ENCODE peak calls at places on chromosomes 12 and 14, in seven cellular contexts. One of them, this sample, is unnamed.
A peak's percentile ranks its signal among the peaks of the same experiment; 100 is the strongest.

GRCh38 chr14:75452900-75453816 is 25.3 kb downstream of the JDP2 start:
- DNase-seq in cardiac fibroblast: peak; percentile 77
- DNase-seq in choroid plexus epithelial cell: peak; percentile 97
- DNase-seq in endothelial cell: peak; percentile 30
- DNase-seq in fibroblast of lung: peak; percentile 80
- DNase-seq in transverse colon: peak; percentile 50
- DNase-seq in body of pancreas: peak; percentile 52
- DNase-seq in this sample: peak; percentile 97

GRCh38 chr14:96762650-96763049 is 34.5 kb upstream of the VRK1 start:
- DNase-seq in cardiac fibroblast: peak; percentile 77
- DNase-seq in choroid plexus epithelial cell: peak; percentile 80
- DNase-seq in endothelial cell: peak; percentile 45
- DNase-seq in fibroblast of lung: peak; percentile 50
- DNase-seq in transverse colon: no peak
- DNase-seq in body of pancreas: peak; percentile 9
- DNase-seq in this sample: no peak

GRCh38 chr12:114221976-114222630 is 183.8 kb downstream of the TBX5 start:
- DNase-seq in cardiac fibroblast: no peak
- DNase-seq in choroid plexus epithelial cell: no peak
- DNase-seq in endothelial cell: no peak
- DNase-seq in fibroblast of lung: no peak
- DNase-seq in transverse colon: no peak
- DNase-seq in body of pancreas: no peak
- DNase-seq in this sample: no peak

GRCh38 chr12:27965966-27966365 is 6.6 kb downstream of the PTHLH start:
- DNase-seq in cardiac fibroblast: peak; percentile 54
- DNase-seq in choroid plexus epithelial cell: no peak
- DNase-seq in endothelial cell: no peak
- DNase-seq in fibroblast of lung: peak; percentile 62
- DNase-seq in transverse colon: no peak
- DNase-seq in body of pancreas: no peak
- DNase-seq in this sample: no peak

GRCh38 chr14:51443195-51444018 is 203.4 kb downstream of the TMX1 start:
- DNase-seq in cardiac fibroblast: peak; percentile 73
- DNase-seq in choroid plexus epithelial cell: peak; percentile 32
- DNase-seq in endothelial cell: no peak
- DNase-seq in fibroblast of lung: peak; percentile 67
- DNase-seq in transverse colon: no peak
- DNase-seq in body of pancreas: no peak
- DNase-seq in this sample: no peak

GRCh38 chr12:97306121-97306520 is 156.5 kb upstream of the RMST start:
- DNase-seq in cardiac fibroblast: no peak
- DNase-seq in choroid plexus epithelial cell: no peak
- DNase-seq in endothelial cell: peak; percentile 5
- DNase-seq in fibroblast of lung: no peak
- DNase-seq in transverse colon: no peak
- DNase-seq in body of pancreas: no peak
- DNase-seq in this sample: no peak

GRCh38 chr12:42173961-42174521 is 29.4 kb upstream of the GXYLT1 start:
- DNase-seq in cardiac fibroblast: no peak
- DNase-seq in choroid plexus epithelial cell: no peak
- DNase-seq in endothelial cell: no peak
- DNase-seq in fibroblast of lung: no peak
- DNase-seq in transverse colon: no peak
- DNase-seq in body of pancreas: no peak
- DNase-seq in this sample: no peak

GRCh38 chr12:14418526-14418925 is 53.0 kb downstream of the ATF7IP start:
- DNase-seq in cardiac fibroblast: peak; percentile 58
- DNase-seq in choroid plexus epithelial cell: peak; percentile 63
- DNase-seq in endothelial cell: no peak
- DNase-seq in fibroblast of lung: peak; percentile 46
- DNase-seq in transverse colon: no peak
- DNase-seq in body of pancreas: no peak
- DNase-seq in this sample: no peak

GRCh38 chr12:47744005-47744651 is 14.6 kb downstream of the RAPGEF3 start:
- DNase-seq in cardiac fibroblast: no peak
- DNase-seq in choroid plexus epithelial cell: no peak
- DNase-seq in endothelial cell: no peak
- DNase-seq in fibroblast of lung: no peak
- DNase-seq in transverse colon: peak; percentile 83
- DNase-seq in body of pancreas: peak; percentile 90
- DNase-seq in this sample: no peak

GRCh38 chr14:65373671-65374039 is 38.9 kb upstream of the FUT8 start:
- DNase-seq in cardiac fibroblast: no peak
- DNase-seq in choroid plexus epithelial cell: no peak
- DNase-seq in endothelial cell: no peak
- DNase-seq in fibroblast of lung: no peak
- DNase-seq in transverse colon: no peak
- DNase-seq in body of pancreas: peak; percentile 36
- DNase-seq in this sample: no peak

GRCh38 chr12:24850486-24850885 is 98.4 kb downstream of the BCAT1 start:
- DNase-seq in cardiac fibroblast: no peak
- DNase-seq in choroid plexus epithelial cell: no peak
- DNase-seq in endothelial cell: no peak
- DNase-seq in fibroblast of lung: no peak
- DNase-seq in transverse colon: no peak
- DNase-seq in body of pancreas: no peak
- DNase-seq in this sample: no peak

GRCh38 chr12:121812921-121813896 is 9.4 kb downstream of the SETD1B start:
- DNase-seq in cardiac fibroblast: peak; percentile 36
- DNase-seq in choroid plexus epithelial cell: no peak
- DNase-seq in endothelial cell: no peak
- DNase-seq in fibroblast of lung: no peak
- DNase-seq in transverse colon: no peak
- DNase-seq in body of pancreas: peak; percentile 55
- DNase-seq in this sample: no peak

GRCh38 chr12:119061208-119061796 is 80.0 kb downstream of the SRRM4 start:
- DNase-seq in cardiac fibroblast: peak; percentile 50
- DNase-seq in choroid plexus epithelial cell: peak; percentile 38
- DNase-seq in endothelial cell: peak; percentile 67
- DNase-seq in fibroblast of lung: peak; percentile 19
- DNase-seq in transverse colon: peak; percentile 11
- DNase-seq in body of pancreas: peak; percentile 86
- DNase-seq in this sample: no peak

GRCh38 chr12:103505371-103506236 is 9.8 kb upstream of the C12orf42 start:
- DNase-seq in cardiac fibroblast: no peak
- DNase-seq in choroid plexus epithelial cell: no peak
- DNase-seq in endothelial cell: no peak
- DNase-seq in fibroblast of lung: peak; percentile 3
- DNase-seq in transverse colon: no peak
- DNase-seq in body of pancreas: no peak
- DNase-seq in this sample: no peak

GRCh38 chr12:103501447-103501846 is 5.7 kb upstream of the C12orf42 start:
- DNase-seq in cardiac fibroblast: no peak
- DNase-seq in choroid plexus epithelial cell: no peak
- DNase-seq in endothelial cell: no peak
- DNase-seq in fibroblast of lung: no peak
- DNase-seq in transverse colon: no peak
- DNase-seq in body of pancreas: no peak
- DNase-seq in this sample: no peak

GRCh38 chr12:103504606-103505005 is 8.8 kb upstream of the C12orf42 start:
- DNase-seq in cardiac fibroblast: no peak
- DNase-seq in choroid plexus epithelial cell: no peak
- DNase-seq in endothelial cell: no peak
- DNase-seq in fibroblast of lung: no peak
- DNase-seq in transverse colon: no peak
- DNase-seq in body of pancreas: no peak
- DNase-seq in this sample: no peak

GRCh38 chr12:103499571-103499970 is 3.8 kb upstream of the C12orf42 start:
- DNase-seq in cardiac fibroblast: no peak
- DNase-seq in choroid plexus epithelial cell: no peak
- DNase-seq in endothelial cell: no peak
- DNase-seq in fibroblast of lung: no peak
- DNase-seq in transverse colon: no peak
- DNase-seq in body of pancreas: no peak
- DNase-seq in this sample: no peak

DNA sequence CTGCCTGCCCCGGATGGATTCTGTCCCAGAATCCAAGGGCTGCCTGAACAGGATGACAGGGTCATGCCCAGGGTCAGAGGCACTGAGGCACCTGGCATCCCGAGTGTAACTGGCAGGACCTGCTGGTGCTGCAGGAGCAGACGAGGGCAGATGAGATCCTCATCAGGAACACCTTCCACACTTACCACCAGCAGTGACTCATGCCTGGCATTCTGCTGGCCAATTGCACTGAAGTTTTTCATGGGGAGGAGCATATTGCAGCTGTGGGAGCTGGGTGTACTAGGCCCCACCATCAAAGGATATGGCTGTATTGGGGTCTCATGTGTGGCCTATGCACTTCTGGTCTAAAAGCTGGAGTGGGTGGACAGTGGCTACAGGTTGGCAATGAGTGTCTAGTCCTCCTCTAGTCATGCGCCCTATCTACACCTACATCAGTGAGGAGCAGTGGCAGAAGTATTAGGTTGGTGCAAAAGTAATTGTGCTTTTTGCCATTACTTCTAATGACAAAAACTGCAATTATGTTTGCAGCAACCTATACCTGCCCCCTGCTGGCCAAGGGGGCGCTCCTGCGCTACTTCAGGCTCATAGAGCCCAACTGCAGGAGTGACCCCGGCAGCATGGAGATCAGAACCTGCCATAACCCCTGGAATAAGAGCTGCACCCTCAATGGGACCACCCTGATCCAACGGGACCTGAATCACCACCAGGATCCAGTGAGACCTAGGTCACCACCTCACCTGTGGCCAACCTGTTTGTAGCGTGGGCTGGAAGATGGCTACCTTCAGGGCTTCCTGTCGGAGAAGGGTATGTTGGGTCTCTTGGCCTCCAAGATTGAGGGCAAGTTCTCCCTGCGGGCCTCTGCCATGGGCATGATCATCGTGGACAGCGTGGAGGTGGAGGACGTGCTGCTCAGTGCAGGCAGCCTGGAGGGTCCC is 8.0 kb upstream of the C12orf42 start:
- DNase-seq in cardiac fibroblast: no peak
- DNase-seq in choroid plexus epithelial cell: no peak
- DNase-seq in endothelial cell: peak; percentile 71
- DNase-seq in fibroblast of lung: no peak
- DNase-seq in transverse colon: peak; percentile 37
- DNase-seq in body of pancreas: peak; percentile 53
- DNase-seq in this sample: no peak
- TF ChIP-seq CTCF in cardiac fibroblast: no peak
- TF ChIP-seq CTCF in choroid plexus epithelial cell: no peak
- TF ChIP-seq CTCF in endothelial cell: peak; percentile 82
- TF ChIP-seq CTCF in fibroblast of lung: no peak
- TF ChIP-seq CTCF in transverse colon: peak; percentile 32
- TF ChIP-seq CTCF in body of pancreas: peak; percentile 47
- TF ChIP-seq CTCF in this sample: peak; percentile 21

GRCh38 chr12:127150479-127150878 is 1116.5 kb upstream of the TMEM132C start:
- DNase-seq in cardiac fibroblast: peak; percentile 41
- DNase-seq in choroid plexus epithelial cell: no peak
- DNase-seq in endothelial cell: no peak
- DNase-seq in fibroblast of lung: peak; percentile 27
- DNase-seq in transverse colon: no peak
- DNase-seq in body of pancreas: no peak
- DNase-seq in this sample: no peak
- TF ChIP-seq CTCF in cardiac fibroblast: no peak
- TF ChIP-seq CTCF in choroid plexus epithelial cell: no peak
- TF ChIP-seq CTCF in endothelial cell: no peak
- TF ChIP-seq CTCF in fibroblast of lung: no peak
- TF ChIP-seq CTCF in transverse colon: no peak
- TF ChIP-seq CTCF in body of pancreas: no peak
- TF ChIP-seq CTCF in this sample: no peak

GRCh38 chr14:36028665-36029064 is 147.9 kb downstream of the PTCSC3 start:
- DNase-seq in cardiac fibroblast: no peak
- DNase-seq in choroid plexus epithelial cell: no peak
- DNase-seq in endothelial cell: no peak
- DNase-seq in fibroblast of lung: no peak
- DNase-seq in transverse colon: no peak
- DNase-seq in body of pancreas: no peak
- DNase-seq in this sample: no peak

GRCh38 chr14:36022765-36023415 is 153.6 kb downstream of the PTCSC3 start:
- DNase-seq in cardiac fibroblast: no peak
- DNase-seq in choroid plexus epithelial cell: no peak
- DNase-seq in endothelial cell: no peak
- DNase-seq in fibroblast of lung: no peak
- DNase-seq in transverse colon: no peak
- DNase-seq in body of pancreas: no peak
- DNase-seq in this sample: no peak

GRCh38 chr14:36027354-36027753 is 149.2 kb downstream of the PTCSC3 start:
- DNase-seq in cardiac fibroblast: no peak
- DNase-seq in choroid plexus epithelial cell: no peak
- DNase-seq in endothelial cell: no peak
- DNase-seq in fibroblast of lung: no peak
- DNase-seq in transverse colon: no peak
- DNase-seq in body of pancreas: no peak
- DNase-seq in this sample: no peak

DNA sequence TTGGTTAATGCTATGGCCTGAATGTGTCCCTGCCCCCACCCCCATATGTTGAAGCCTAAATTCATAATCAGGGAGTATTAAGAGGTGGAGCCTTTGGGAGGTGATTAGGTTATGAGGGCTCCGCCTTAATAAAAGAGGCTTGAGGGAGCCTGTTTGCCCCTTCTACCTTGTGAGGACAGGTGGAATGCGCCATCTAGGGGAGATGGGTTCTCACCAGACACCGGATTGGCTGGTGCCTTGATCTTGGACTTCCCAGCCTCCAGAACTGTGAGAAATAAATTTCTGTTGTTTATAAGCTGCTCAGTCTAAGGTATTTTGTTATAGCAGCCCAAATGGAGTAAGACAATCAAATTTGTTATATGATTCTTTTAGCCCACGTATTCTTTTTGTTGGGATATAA is 148.3 kb downstream of the PTCSC3 start:
- DNase-seq in cardiac fibroblast: no peak
- DNase-seq in choroid plexus epithelial cell: no peak
- DNase-seq in endothelial cell: no peak
- DNase-seq in fibroblast of lung: no peak
- DNase-seq in transverse colon: no peak
- DNase-seq in body of pancreas: no peak
- DNase-seq in this sample: no peak
- TF ChIP-seq CTCF in cardiac fibroblast: no peak
- TF ChIP-seq CTCF in choroid plexus epithelial cell: no peak
- TF ChIP-seq CTCF in endothelial cell: no peak
- TF ChIP-seq CTCF in fibroblast of lung: no peak
- TF ChIP-seq CTCF in transverse colon: no peak
- TF ChIP-seq CTCF in body of pancreas: no peak
- TF ChIP-seq CTCF in this sample: no peak

GRCh38 chr12:98696036-98696646 is 51.1 kb downstream of the APAF1 start:
- DNase-seq in cardiac fibroblast: no peak
- DNase-seq in choroid plexus epithelial cell: peak; percentile 48
- DNase-seq in endothelial cell: no peak
- DNase-seq in fibroblast of lung: no peak
- DNase-seq in transverse colon: no peak
- DNase-seq in body of pancreas: no peak
- DNase-seq in this sample: no peak

GRCh38 chr12:98699568-98699967 is 54.5 kb downstream of the APAF1 start:
- DNase-seq in cardiac fibroblast: peak; percentile 59
- DNase-seq in choroid plexus epithelial cell: peak; percentile 74
- DNase-seq in endothelial cell: no peak
- DNase-seq in fibroblast of lung: peak; percentile 53
- DNase-seq in transverse colon: no peak
- DNase-seq in body of pancreas: peak; percentile 32
- DNase-seq in this sample: no peak

GRCh38 chr12:98697209-98697608 is 52.1 kb downstream of the APAF1 start:
- DNase-seq in cardiac fibroblast: no peak
- DNase-seq in choroid plexus epithelial cell: no peak
- DNase-seq in endothelial cell: no peak
- DNase-seq in fibroblast of lung: no peak
- DNase-seq in transverse colon: no peak
- DNase-seq in body of pancreas: no peak
- DNase-seq in this sample: no peak

GRCh38 chr12:98701166-98701565 is 56.1 kb downstream of the APAF1 start:
- DNase-seq in cardiac fibroblast: no peak
- DNase-seq in choroid plexus epithelial cell: peak; percentile 58
- DNase-seq in endothelial cell: no peak
- DNase-seq in fibroblast of lung: peak; percentile 48
- DNase-seq in transverse colon: no peak
- DNase-seq in body of pancreas: no peak
- DNase-seq in this sample: no peak

GRCh38 chr12:98698603-98699463 is 53.7 kb downstream of the APAF1 start:
- DNase-seq in cardiac fibroblast: peak; percentile 79
- DNase-seq in choroid plexus epithelial cell: peak; percentile 63
- DNase-seq in endothelial cell: peak; percentile 61
- DNase-seq in fibroblast of lung: peak; percentile 55
- DNase-seq in transverse colon: peak; percentile 34
- DNase-seq in body of pancreas: peak; percentile 83
- DNase-seq in this sample: no peak
- TF ChIP-seq CTCF in cardiac fibroblast: peak; percentile 75
- TF ChIP-seq CTCF in choroid plexus epithelial cell: peak; percentile 72
- TF ChIP-seq CTCF in endothelial cell: peak; percentile 40
- TF ChIP-seq CTCF in fibroblast of lung: peak; percentile 80
- TF ChIP-seq CTCF in transverse colon: peak; percentile 30
- TF ChIP-seq CTCF in body of pancreas: peak; percentile 47
- TF ChIP-seq CTCF in this sample: no peak